ENCODE peak calls at places on chromosomes 11 and 22, in seven cellular contexts. A is AG08395, N is HCT116, P is AML-193, S is heart left ventricle, M is astrocyte, F is GM12891. D is an unnamed sample.

GRCh38 chr11:61963282-61964057 is 4.0 kb downstream of the FTH1 start:
- DNase-seq in A (peak), N (no peak), P (peak), S (peak), M (no peak), F (no peak), D (no peak)

GRCh38 chr22:25366876-25367466 is 147.5 kb downstream of the CRYBB2 start:
- DNase-seq in A (no peak), N (no peak), P (no peak), S (no peak), M (no peak), F (no peak), D (no peak)

GRCh38 chr11:134040386-134041297 is 28.2 kb upstream of the JAM3 start:
- DNase-seq in A (peak), N (no peak), P (no peak), S (no peak), M (peak), F (no peak), D (no peak)

GRCh38 chr11:59918494-59918893 is 19.7 kb upstream of the OOSP1 start:
- DNase-seq in A (peak), N (no peak), P (no peak), S (no peak), M (peak), F (no peak), D (no peak)

GRCh38 chr11:83464181-83464580 is 178.0 kb upstream of the CCDC90B start:
- DNase-seq in A (no peak), N (no peak), P (no peak), S (no peak), M (no peak), F (no peak), D (no peak)

GRCh38 chr11:84747871-84748270 is 879.3 kb downstream of the DLG2 start:
- DNase-seq in A (no peak), N (no peak), P (no peak), S (no peak), M (no peak), F (no peak), D (no peak)

GRCh38 chr11:66891849-66892660 is 35.2 kb downstream of the LRFN4 start:
- DNase-seq in A (peak), N (peak), P (peak), S (no peak), M (peak), F (peak), D (peak)

GRCh38 chr11:69707156-69707555 is 3.3 kb upstream of the FGF19 start:
- DNase-seq in A (no peak), N (no peak), P (no peak), S (no peak), M (no peak), F (no peak), D (no peak)

GRCh38 chr22:50507421-50507990 is at the start of gene LMF2:
- DNase-seq in A (peak), N (no peak), P (no peak), S (peak), M (no peak), F (peak), D (peak)

GRCh38 chr11:42065199-42065598 is 605.7 kb upstream of the LRRC4C start:
- DNase-seq in A (no peak), N (no peak), P (no peak), S (no peak), M (no peak), F (no peak), D (no peak)

GRCh38 chr22:37802310-37803194 is 5.2 kb upstream of the GCAT start:
- DNase-seq in A (peak), N (no peak), P (peak), S (peak), M (no peak), F (no peak), D (peak)

GRCh38 chr11:65492637-65493366 is 6.0 kb upstream of the MALAT1 start:
- DNase-seq in A (no peak), N (no peak), P (peak), S (peak), M (peak), F (no peak), D (no peak)

GRCh38 chr22:20486229-20486628 is 9.4 kb downstream of the KLHL22 start:
- DNase-seq in A (peak), N (no peak), P (no peak), S (no peak), M (no peak), F (no peak), D (no peak)

GRCh38 chr11:96704847-96705246 is 315.0 kb downstream of the JRKL start:
- DNase-seq in A (no peak), N (no peak), P (no peak), S (no peak), M (no peak), F (no peak), D (no peak)

GRCh38 chr11:8290122-8290810 is 26.6 kb upstream of the LMO1 start:
- DNase-seq in A (no peak), N (no peak), P (no peak), S (peak), M (no peak), F (no peak), D (no peak)

GRCh38 chr11:8327761-8328192 is 64.1 kb upstream of the LMO1 start:
- DNase-seq in A (no peak), N (no peak), P (no peak), S (no peak), M (peak), F (peak), D (no peak)

GRCh38 chr22:39234867-39235687 is 9.7 kb downstream of the PDGFB start:
- DNase-seq in A (no peak), N (no peak), P (no peak), S (peak), M (no peak), F (no peak), D (no peak)

GRCh38 chr22:42261266-42261665 is 9.2 kb downstream of the TCF20 start:
- DNase-seq in A (no peak), N (no peak), P (no peak), S (no peak), M (no peak), F (no peak), D (no peak)

GRCh38 chr11:3197878-3198528 is 20.6 kb downstream of the MRGPRG start:
- DNase-seq in A (no peak), N (no peak), P (no peak), S (no peak), M (no peak), F (no peak), D (peak)

GRCh38 chr11:2599561-2600189 is 100.1 kb downstream of the KCNQ1OT1 start:
- DNase-seq in A (no peak), N (no peak), P (no peak), S (peak), M (no peak), F (no peak), D (no peak)

GRCh38 chr11:18063131-18063530 is 17.1 kb upstream of the TPH1 start:
- DNase-seq in A (no peak), N (no peak), P (no peak), S (no peak), M (no peak), F (no peak), D (no peak)

GRCh38 chr22:20628081-20628939 is 120.9 kb downstream of the MED15 start:
- DNase-seq in A (no peak), N (no peak), P (no peak), S (no peak), M (no peak), F (no peak), D (no peak)

GRCh38 chr11:64765841-64766682 is 6.3 kb upstream of the PYGM start:
- DNase-seq in A (no peak), N (no peak), P (no peak), S (no peak), M (no peak), F (no peak), D (no peak)

GRCh38 chr11:130163346-130164220 is 4.0 kb downstream of the ST14 start:
- DNase-seq in A (no peak), N (no peak), P (peak), S (no peak), M (no peak), F (no peak), D (no peak)

GRCh38 chr11:114291381-114291780 is 4.8 kb upstream of the NNMT start:
- DNase-seq in A (peak), N (no peak), P (no peak), S (no peak), M (peak), F (no peak), D (no peak)

GRCh38 chr22:21832291-21833290 is 34.9 kb downstream of the MAPK1 start:
- DNase-seq in A (peak), N (no peak), P (no peak), S (peak), M (no peak), F (no peak), D (no peak)

D was measured in 8988T.